ENCODE peak calls at places on chromosomes 5 and 9, in eight cellular contexts. Q is T-helper 1 cell; Z is AG08395; B is AG08396; Y is skeletal muscle cell; A is NCI-H524; C is cardiac fibroblast; K is activated CD8-positive, alpha-beta memory T cell treated with anti-CD3 and anti-CD28 coated beads, Interleukin-2, amount 50 U/mL, for 48 hours. N is an unnamed sample.

GRCh38 chr9:5951686-5952211 is 61.1 kb downstream of the MLANA start:
- DNase-seq in Q (no peak), Z (no peak), B (peak; percentile 8), Y (peak; percentile 7), A (no peak), C (peak; percentile 57), K (no peak), N (no peak)

GRCh38 chr5:55187370-55187769 is 14.4 kb upstream of the CDC20B start:
- DNase-seq in Q (no peak), Z (no peak), B (no peak), Y (no peak), A (peak; percentile 58), C (no peak), K (no peak), N (peak; percentile 44)

GRCh38 chr9:78903581-78903980 is 606.7 kb downstream of the PSAT1 start:
- DNase-seq in Q (no peak), Z (no peak), B (no peak), Y (no peak), A (no peak), C (peak; percentile 61), K (no peak), N (no peak)

GRCh38 chr5:176895829-176896228 is 3.3 kb downstream of the HK3 start:
- DNase-seq in Q (no peak), Z (no peak), B (no peak), Y (no peak), A (no peak), C (no peak), K (no peak), N (no peak)

GRCh38 chr9:133171161-133171955 is 7.6 kb upstream of the GBGT1 start:
- DNase-seq in Q (no peak), Z (no peak), B (no peak), Y (no peak), A (no peak), C (no peak), K (no peak), N (no peak)

GRCh38 chr5:1032011-1032410 is 23.4 kb downstream of the NKD2 start:
- DNase-seq in Q (no peak), Z (no peak), B (no peak), Y (no peak), A (no peak), C (no peak), K (no peak), N (no peak)

GRCh38 chr5:133120156-133120750 is 68.4 kb downstream of the HSPA4 start:
- DNase-seq in Q (no peak), Z (no peak), B (no peak), Y (no peak), A (no peak), C (no peak), K (peak; percentile 42), N (no peak)

GRCh38 chr5:138065102-138065501 is 18.7 kb upstream of the WNT8A start:
- DNase-seq in Q (no peak), Z (no peak), B (no peak), Y (no peak), A (no peak), C (no peak), K (no peak), N (no peak)

GRCh38 chr9:13383216-13383615 is 103.7 kb upstream of the MPDZ start:
- DNase-seq in Q (no peak), Z (no peak), B (no peak), Y (no peak), A (no peak), C (no peak), K (no peak), N (no peak)

GRCh38 chr9:34658461-34658860 is 4.0 kb downstream of the CCL27 start:
- DNase-seq in Q (no peak), Z (no peak), B (no peak), Y (no peak), A (no peak), C (no peak), K (no peak), N (no peak)

GRCh38 chr9:31323726-31324444 is 1060.6 kb upstream of the ACO1 start:
- DNase-seq in Q (no peak), Z (no peak), B (no peak), Y (no peak), A (no peak), C (no peak), K (no peak), N (no peak)

GRCh38 chr5:1545126-1545797 is 21.5 kb upstream of the LPCAT1 start:
- DNase-seq in Q (no peak), Z (no peak), B (no peak), Y (no peak), A (no peak), C (no peak), K (peak; percentile 13), N (no peak)

GRCh38 chr5:55821731-55822512 is 29.2 kb upstream of the IL31RA start:
- DNase-seq in Q (peak; percentile 4), Z (no peak), B (no peak), Y (no peak), A (no peak), C (no peak), K (no peak), N (no peak)

GRCh38 chr5:62206150-62206829 is 99.7 kb upstream of the KIF2A start:
- DNase-seq in Q (no peak), Z (no peak), B (no peak), Y (no peak), A (peak; percentile 26), C (no peak), K (no peak), N (peak; percentile 24)

GRCh38 chr5:7690557-7690956 is 160.4 kb downstream of the CFAP90 start:
- DNase-seq in Q (no peak), Z (no peak), B (no peak), Y (no peak), A (peak; percentile 35), C (no peak), K (no peak), N (no peak)

GRCh38 chr5:112159435-112159834 is 259.6 kb downstream of the EPB41L4A start:
- DNase-seq in Q (no peak), Z (no peak), B (peak; percentile 12), Y (no peak), A (no peak), C (peak; percentile 41), K (no peak), N (no peak)

GRCh38 chr5:6435356-6435755 is 13.3 kb upstream of the UBE2QL1 start:
- DNase-seq in Q (no peak), Z (no peak), B (no peak), Y (no peak), A (no peak), C (peak; percentile 9), K (no peak), N (peak; percentile 26)

GRCh38 chr5:176157656-176158055 is 80.6 kb upstream of the SIMC1 start:
- DNase-seq in Q (no peak), Z (peak; percentile 59), B (peak; percentile 31), Y (peak; percentile 52), A (no peak), C (peak; percentile 65), K (no peak), N (no peak)

GRCh38 chr5:123180178-123180577 is 91.1 kb downstream of the PRDM6 start:
- DNase-seq in Q (no peak), Z (no peak), B (no peak), Y (no peak), A (no peak), C (no peak), K (no peak), N (no peak)

GRCh38 chr5:159010611-159011497 is 88.9 kb downstream of the EBF1 start:
- DNase-seq in Q (no peak), Z (peak; percentile 50), B (no peak), Y (no peak), A (no peak), C (peak; percentile 67), K (no peak), N (peak; percentile 40)

GRCh38 chr5:3304346-3304745 is 291.3 kb upstream of the IRX1 start:
- DNase-seq in Q (no peak), Z (no peak), B (no peak), Y (no peak), A (no peak), C (no peak), K (no peak), N (no peak)

GRCh38 chr9:97627624-97628023 is 5.5 kb downstream of the TSTD2 start:
- DNase-seq in Q (no peak), Z (no peak), B (peak; percentile 35), Y (no peak), A (no peak), C (no peak), K (no peak), N (no peak)

GRCh38 chr5:103569313-103570060 is 6.9 kb upstream of the NUDT12 start:
- DNase-seq in Q (no peak), Z (no peak), B (no peak), Y (no peak), A (peak; percentile 88), C (peak; percentile 12), K (no peak), N (no peak)

GRCh38 chr9:38024036-38024681 is 44.9 kb downstream of the SHB start:
- DNase-seq in Q (no peak), Z (peak; percentile 49), B (peak; percentile 54), Y (peak; percentile 66), A (peak; percentile 23), C (peak; percentile 74), K (no peak), N (no peak)

GRCh38 chr5:138843789-138844461 is 31.2 kb downstream of the LRRTM2 start:
- DNase-seq in Q (no peak), Z (no peak), B (no peak), Y (no peak), A (no peak), C (peak; percentile 33), K (no peak), N (no peak)